ENCODE peak calls at places on chromosomes 2 and 18, in six cellular contexts. One of them, this sample, is unnamed.

GRCh38 chr18:39772155-39772919 is 2182.7 kb upstream of the PIK3C3 start:
- DNase-seq in GM23338: no peak
- DNase-seq in GM23248: peak; percentile 43
- DNase-seq in substantia nigra: no peak
- DNase-seq in HEK293T: no peak
- DNase-seq in posterior cingulate gyrus: no peak
- DNase-seq in this sample: no peak

GRCh38 chr2:132542953-132543569 is 126.5 kb downstream of the GPR39 start:
- DNase-seq in GM23338: no peak
- DNase-seq in GM23248: no peak
- DNase-seq in substantia nigra: no peak
- DNase-seq in HEK293T: no peak
- DNase-seq in posterior cingulate gyrus: no peak
- DNase-seq in this sample: no peak

GRCh38 chr2:150292807-150293206 is 194.7 kb downstream of the RND3 start:
- DNase-seq in GM23338: no peak
- DNase-seq in GM23248: peak; percentile 39
- DNase-seq in substantia nigra: no peak
- DNase-seq in HEK293T: no peak
- DNase-seq in posterior cingulate gyrus: no peak
- DNase-seq in this sample: no peak

GRCh38 chr2:42286268-42286946 is 74.6 kb downstream of the COX7A2L start:
- DNase-seq in GM23338: no peak
- DNase-seq in GM23248: peak; percentile 8
- DNase-seq in substantia nigra: no peak
- DNase-seq in HEK293T: no peak
- DNase-seq in posterior cingulate gyrus: no peak
- DNase-seq in this sample: no peak

GRCh38 chr2:220503446-220503845 is 876.0 kb downstream of the SLC4A3 start:
- DNase-seq in GM23338: no peak
- DNase-seq in GM23248: no peak
- DNase-seq in substantia nigra: no peak
- DNase-seq in HEK293T: no peak
- DNase-seq in posterior cingulate gyrus: no peak
- DNase-seq in this sample: no peak

GRCh38 chr2:69724540-69725159 is 17.3 kb upstream of the ANXA4 start:
- DNase-seq in GM23338: peak; percentile 92
- DNase-seq in GM23248: peak; percentile 86
- DNase-seq in substantia nigra: peak; percentile 52
- DNase-seq in HEK293T: peak; percentile 75
- DNase-seq in posterior cingulate gyrus: peak; percentile 92
- DNase-seq in this sample: peak; percentile 47

GRCh38 chr2:147170932-147171331 is 673.9 kb upstream of the ACVR2A start:
- DNase-seq in GM23338: no peak
- DNase-seq in GM23248: no peak
- DNase-seq in substantia nigra: no peak
- DNase-seq in HEK293T: no peak
- DNase-seq in posterior cingulate gyrus: no peak
- DNase-seq in this sample: no peak

GRCh38 chr2:201643216-201643651 is at the start of gene TMEM237:
- DNase-seq in GM23338: peak; percentile 56
- DNase-seq in GM23248: peak; percentile 80
- DNase-seq in substantia nigra: peak; percentile 62
- DNase-seq in HEK293T: peak; percentile 57
- DNase-seq in posterior cingulate gyrus: peak; percentile 18
- DNase-seq in this sample: no peak

GRCh38 chr2:11546072-11546471 is 12.2 kb downstream of the GREB1 start:
- DNase-seq in GM23338: no peak
- DNase-seq in GM23248: no peak
- DNase-seq in substantia nigra: no peak
- DNase-seq in HEK293T: no peak
- DNase-seq in posterior cingulate gyrus: no peak
- DNase-seq in this sample: no peak

GRCh38 chr18:24704921-24705620 is 244.6 kb downstream of the HRH4 start:
- DNase-seq in GM23338: no peak
- DNase-seq in GM23248: peak; percentile 49
- DNase-seq in substantia nigra: no peak
- DNase-seq in HEK293T: no peak
- DNase-seq in posterior cingulate gyrus: no peak
- DNase-seq in this sample: no peak

GRCh38 chr2:12948231-12948962 is 231.7 kb downstream of the TRIB2 start:
- DNase-seq in GM23338: no peak
- DNase-seq in GM23248: peak; percentile 70
- DNase-seq in substantia nigra: no peak
- DNase-seq in HEK293T: no peak
- DNase-seq in posterior cingulate gyrus: no peak
- DNase-seq in this sample: no peak

GRCh38 chr2:8477511-8478132 is 204.2 kb upstream of the ID2 start:
- DNase-seq in GM23338: no peak
- DNase-seq in GM23248: no peak
- DNase-seq in substantia nigra: no peak
- DNase-seq in HEK293T: no peak
- DNase-seq in posterior cingulate gyrus: no peak
- DNase-seq in this sample: no peak

GRCh38 chr2:165895974-165896373 is 57.6 kb downstream of the TTC21B start:
- DNase-seq in GM23338: no peak
- DNase-seq in GM23248: no peak
- DNase-seq in substantia nigra: no peak
- DNase-seq in HEK293T: no peak
- DNase-seq in posterior cingulate gyrus: no peak
- DNase-seq in this sample: no peak

GRCh38 chr2:202178342-202178958 is 59.9 kb downstream of the SUMO1 start:
- DNase-seq in GM23338: peak; percentile 94
- DNase-seq in GM23248: peak; percentile 79
- DNase-seq in substantia nigra: no peak
- DNase-seq in HEK293T: peak; percentile 61
- DNase-seq in posterior cingulate gyrus: peak; percentile 41
- DNase-seq in this sample: peak; percentile 57

GRCh38 chr18:8929381-8929780 is 173.1 kb upstream of the NDUFV2 start:
- DNase-seq in GM23338: no peak
- DNase-seq in GM23248: peak; percentile 58
- DNase-seq in substantia nigra: no peak
- DNase-seq in HEK293T: no peak
- DNase-seq in posterior cingulate gyrus: no peak
- DNase-seq in this sample: no peak

GRCh38 chr2:235621736-235622135 is 127.9 kb downstream of the AGAP1 start:
- DNase-seq in GM23338: no peak
- DNase-seq in GM23248: no peak
- DNase-seq in substantia nigra: no peak
- DNase-seq in HEK293T: no peak
- DNase-seq in posterior cingulate gyrus: no peak
- DNase-seq in this sample: no peak

GRCh38 chr18:34222396-34223163 is 2.1 kb downstream of the NOL4 start:
- DNase-seq in GM23338: peak; percentile 79
- DNase-seq in GM23248: peak; percentile 29
- DNase-seq in substantia nigra: peak; percentile 27
- DNase-seq in HEK293T: peak; percentile 64
- DNase-seq in posterior cingulate gyrus: peak; percentile 45
- DNase-seq in this sample: no peak

GRCh38 chr18:35378206-35378795 is 1.2 kb upstream of the ZNF396 start:
- DNase-seq in GM23338: no peak
- DNase-seq in GM23248: peak; percentile 71
- DNase-seq in substantia nigra: no peak
- DNase-seq in HEK293T: no peak
- DNase-seq in posterior cingulate gyrus: no peak
- DNase-seq in this sample: no peak

GRCh38 chr2:203280428-203281064 is 41.7 kb downstream of the CYP20A1 start:
- DNase-seq in GM23338: no peak
- DNase-seq in GM23248: peak; percentile 46
- DNase-seq in substantia nigra: no peak
- DNase-seq in HEK293T: no peak
- DNase-seq in posterior cingulate gyrus: no peak
- DNase-seq in this sample: no peak

This sample was measured in cerebellar nuclear complex.